ENCODE peak calls at places on chromosomes 4 and X, in nine cellular contexts. B, Q, L, H, Y, P, M, N and X are unnamed samples.

GRCh38 chrX:41561045-41561444 is 113.9 kb downstream of the NYX start:
- DNase-seq in Q (peak; percentile 17), H (peak; percentile 4), N (peak; percentile 28), L (peak; percentile 58), B (peak; percentile 95), Y (no peak), M (no peak), P (peak; percentile 86), X (peak; percentile 33)

GRCh38 chr4:17713779-17714178 is 67.6 kb downstream of the FAM184B start:
- DNase-seq in Q (no peak), B (no peak), M (no peak), P (no peak), H (no peak), Y (no peak), N (no peak), L (no peak), X (no peak)

GRCh38 chr4:104625706-104626105 is 131.0 kb upstream of the CXXC4 start:
- DNase-seq in Y (no peak), H (no peak), Q (no peak), B (no peak), L (no peak), M (no peak), P (no peak), N (no peak), X (no peak)

GRCh38 chr4:187739771-187740170 is 255.8 kb upstream of the ZFP42 start:
- DNase-seq in N (no peak), Q (no peak), B (no peak), Y (no peak), M (no peak), H (no peak), L (no peak), P (no peak), X (no peak)

GRCh38 chrX:17655232-17656034 is 81.9 kb upstream of the SCML1 start:
- DNase-seq in H (no peak), L (peak; percentile 20), Y (peak; percentile 56), B (peak; percentile 4), P (no peak), M (peak; percentile 53), Q (no peak), N (no peak), X (no peak)

GRCh38 chrX:23864719-23865349 is 42.9 kb downstream of the APOO start:
- DNase-seq in Y (no peak), N (no peak), Q (no peak), M (no peak), H (no peak), L (no peak), B (no peak), P (no peak), X (no peak)

GRCh38 chr4:163939597-163939996 is 445.1 kb downstream of the TMA16 start:
- DNase-seq in H (no peak), Q (no peak), P (no peak), M (no peak), B (no peak), N (no peak), L (no peak), Y (no peak), X (no peak)

GRCh38 chr4:95506264-95506663 is 42.5 kb downstream of the UNC5C start:
- DNase-seq in B (peak; percentile 12), L (no peak), H (no peak), P (peak; percentile 31), N (no peak), Y (no peak), Q (no peak), M (no peak), X (no peak)